ENCODE peak calls at places on chromosomes 16 and 17, in seven cellular contexts. Y is HepG2, J is H1, N is GM12878, T is K562, R is GM12891, G is SK-N-SH. P is an unnamed sample.

GRCh38 chr16:22186517-22186916 is 19.6 kb upstream of the EEF2K start:
- DNase-seq in Y (no peak), J (no peak), N (no peak), T (no peak), R (no peak), G (no peak), P (no peak)

GRCh38 chr16:77555781-77556180 is 120.9 kb upstream of the ADAMTS18 start:
- DNase-seq in Y (no peak), J (no peak), N (no peak), T (no peak), R (no peak), G (no peak), P (no peak)

GRCh38 chr17:41417576-41418015 is 6.8 kb downstream of the KRT37 start:
- DNase-seq in Y (peak; percentile 30), J (no peak), N (no peak), T (peak; percentile 52), R (no peak), G (peak; percentile 36), P (peak; percentile 24)

GRCh38 chr17:73142763-73143395 is 21.9 kb upstream of the SSTR2 start:
- DNase-seq in Y (no peak), J (no peak), N (no peak), T (no peak), R (no peak), G (no peak), P (no peak)

GRCh38 chr16:10120953-10121352 is 61.3 kb downstream of the GRIN2A start:
- DNase-seq in Y (no peak), J (no peak), N (no peak), T (no peak), R (no peak), G (no peak), P (no peak)

GRCh38 chr16:52078716-52079655 is 468.0 kb downstream of the TOX3 start:
- DNase-seq in Y (no peak), J (no peak), N (no peak), T (no peak), R (no peak), G (no peak), P (no peak)

GRCh38 chr16:27690604-27691003 is 140.7 kb downstream of the KATNIP start:
- DNase-seq in Y (peak; percentile 26), J (no peak), N (no peak), T (peak; percentile 73), R (peak; percentile 32), G (no peak), P (no peak)

GRCh38 chr17:64786337-64786736 is 124.2 kb upstream of the SMURF2 start:
- DNase-seq in Y (no peak), J (no peak), N (no peak), T (no peak), R (no peak), G (no peak), P (no peak)

GRCh38 chr17:82120148-82120547 is 22.1 kb upstream of the FASN start:
- DNase-seq in Y (no peak), J (no peak), N (no peak), T (no peak), R (no peak), G (no peak), P (no peak)

GRCh38 chr17:22517716-22518115 is 825.4 kb downstream of the KCNJ18 start:
- DNase-seq in Y (no peak), J (no peak), N (no peak), T (peak; percentile 14), R (no peak), G (no peak), P (no peak)

GRCh38 chr16:69520800-69521602 is 44.8 kb upstream of the NFAT5 start:
- DNase-seq in Y (peak; percentile 92), J (no peak), N (peak; percentile 65), T (no peak), R (no peak), G (no peak), P (no peak)

GRCh38 chr17:71628306-71628705 is 492.5 kb upstream of the SOX9 start:
- DNase-seq in Y (no peak), J (no peak), N (no peak), T (no peak), R (no peak), G (no peak), P (no peak)

GRCh38 chr16:57235128-57236092 is 9.6 kb upstream of the ARL2BP start:
- DNase-seq in Y (peak; percentile 29), J (no peak), N (no peak), T (peak; percentile 23), R (no peak), G (no peak), P (no peak)

DNA sequence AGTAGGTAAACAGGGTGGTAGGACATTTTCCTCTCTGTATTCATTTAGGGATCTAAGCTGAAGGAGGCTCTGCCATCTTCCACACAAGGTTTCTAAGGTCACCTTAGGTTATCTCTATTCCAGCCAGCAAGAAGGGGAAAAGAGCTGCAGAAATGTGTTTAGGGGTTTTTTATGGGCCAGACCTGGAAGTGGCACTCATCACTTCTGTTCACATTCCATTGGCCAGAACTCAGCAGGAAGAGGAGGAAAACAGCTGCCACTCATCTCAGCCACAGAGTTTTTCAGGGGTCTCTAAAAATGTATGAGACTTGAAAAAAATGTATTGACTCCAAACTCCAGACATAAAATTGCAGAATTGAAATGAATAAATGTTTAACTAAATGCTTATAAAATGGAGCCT is 65.8 kb downstream of the FTO start:
- DNase-seq in Y (no peak), J (no peak), N (no peak), T (no peak), R (no peak), G (no peak), P (no peak)
- TF ChIP-seq TAF1 in Y (no peak), J (no peak), N (no peak), T (no peak), R (no peak), G (no peak), P (no peak)

GRCh38 chr16:48949636-48950035 is 332.0 kb downstream of the CBLN1 start:
- DNase-seq in Y (no peak), J (no peak), N (peak; percentile 2), T (no peak), R (no peak), G (no peak), P (no peak)
- TF ChIP-seq TAF1 in Y (no peak), J (no peak), N (no peak), T (no peak), R (no peak), G (no peak), P (no peak)

GRCh38 chr16:1351215-1351581 is 480 bp downstream of the TSR3 start:
- DNase-seq in Y (no peak), J (no peak), N (no peak), T (no peak), R (no peak), G (no peak), P (no peak)
- TF ChIP-seq TAF1 in Y (no peak), J (no peak), N (no peak), T (no peak), R (no peak), G (no peak), P (no peak)

DNA sequence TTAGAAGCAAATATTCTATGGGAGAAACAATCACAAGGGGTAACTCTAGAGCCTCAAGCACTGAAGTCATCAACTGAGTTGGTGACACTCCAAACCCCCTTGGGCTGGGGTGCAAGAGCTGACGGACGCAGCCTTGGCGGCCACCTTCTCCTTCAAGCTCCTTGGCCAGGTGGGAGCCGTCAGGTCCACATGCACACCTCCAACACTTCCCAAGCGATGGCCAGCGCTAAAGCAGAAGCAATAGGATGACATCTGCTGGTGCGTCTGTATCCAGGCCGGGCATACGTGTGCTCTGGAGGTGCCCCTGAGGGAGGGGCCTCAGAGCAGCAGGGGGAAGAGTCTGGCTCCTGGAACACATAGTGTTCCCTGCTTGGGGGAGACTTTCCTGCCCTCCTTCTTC is 12.2 kb upstream of the FOXJ1 start:
- DNase-seq in Y (no peak), J (no peak), N (no peak), T (no peak), R (no peak), G (no peak), P (no peak)
- TF ChIP-seq TAF1 in Y (no peak), J (no peak), N (no peak), T (no peak), R (no peak), G (no peak), P (no peak)

DNA sequence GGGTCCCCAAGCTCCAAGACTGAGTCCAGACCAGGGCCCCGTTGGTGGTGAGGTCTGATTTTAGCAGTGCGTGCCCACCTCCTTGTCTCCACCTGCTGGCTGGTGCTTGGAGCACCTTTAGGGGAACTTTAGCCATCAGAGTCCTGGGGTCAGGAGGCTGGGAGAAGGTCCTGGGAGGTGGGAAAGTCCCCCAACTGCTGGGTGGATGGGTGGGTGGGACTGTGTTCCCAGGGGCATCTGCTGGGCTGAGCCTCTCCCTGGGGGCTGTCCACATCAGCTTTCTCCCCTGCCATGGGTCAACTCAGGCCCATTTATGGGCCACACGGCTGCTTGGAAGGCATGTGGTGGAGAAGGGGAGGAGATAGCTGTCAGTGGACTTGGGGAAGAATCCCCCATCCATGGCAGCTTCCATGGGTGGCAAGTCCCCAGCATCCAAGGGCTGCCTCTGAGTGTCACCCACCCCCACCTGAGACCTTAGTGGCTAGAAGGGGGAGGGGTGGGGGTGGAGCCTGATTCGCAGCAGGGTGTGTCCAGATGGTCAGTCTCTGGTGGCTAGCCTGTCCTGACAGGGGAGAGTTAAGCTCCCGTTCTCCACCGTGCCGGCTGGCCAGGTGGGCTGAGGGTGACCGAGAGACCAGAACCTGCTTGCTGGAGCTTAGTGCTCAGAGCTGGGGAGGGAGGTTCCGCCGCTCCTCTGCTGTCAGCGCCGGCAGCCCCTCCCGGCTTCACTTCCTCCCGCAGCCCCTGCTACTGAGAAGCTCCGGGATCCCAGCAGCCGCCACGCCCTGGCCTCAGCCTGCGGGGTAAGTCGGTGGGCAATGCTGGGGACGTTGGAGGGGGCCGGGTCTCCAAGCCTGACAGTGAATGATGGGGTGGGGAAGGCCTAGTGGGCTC is at the start of gene TRPV2:
- DNase-seq in Y (peak; percentile 59), J (no peak), N (peak; percentile 60), T (peak; percentile 69), R (peak; percentile 60), G (peak; percentile 23), P (peak; percentile 64)
- TF ChIP-seq TAF1 in Y (peak; percentile 58), J (no peak), N (peak; percentile 9), T (peak; percentile 60), R (no peak), G (no peak), P (no peak)

GRCh38 chr16:508884-509736 is 18.4 kb upstream of the CAPN15 start:
- DNase-seq in Y (peak; percentile 96), J (no peak), N (no peak), T (no peak), R (no peak), G (peak; percentile 56), P (no peak)
- TF ChIP-seq TAF1 in Y (peak; percentile 58), J (no peak), N (no peak), T (no peak), R (no peak), G (no peak), P (no peak)

P was measured in GM12892.